ENCODE peak calls at places on chromosomes 4 and X, in four cellular contexts. One of them, this sample, is unnamed. For H3K4me1, the result is how much of the 10 kb centered on the place peaks cover.

GRCh38 chr4:4555916-4556315 is 14.1 kb upstream of the STX18 start:
- DNase-seq in HCT116: no peak
- DNase-seq in transverse colon: no peak
- DNase-seq in lower lobe of right lung: no peak
- DNase-seq in this sample: no peak

GRCh38 chr4:70269674-70270073 is 27.3 kb downstream of the CSN3 start:
- DNase-seq in HCT116: peak
- DNase-seq in transverse colon: no peak
- DNase-seq in lower lobe of right lung: no peak
- DNase-seq in this sample: no peak

GRCh38 chr4:22029803-22030202 is 81.2 kb upstream of the KCNIP4 start:
- DNase-seq in HCT116: no peak
- DNase-seq in transverse colon: no peak
- DNase-seq in lower lobe of right lung: no peak
- DNase-seq in this sample: no peak

GRCh38 chr4:142318280-142318679 is 527.8 kb downstream of the INPP4B start:
- DNase-seq in HCT116: no peak
- DNase-seq in transverse colon: no peak
- DNase-seq in lower lobe of right lung: no peak
- DNase-seq in this sample: no peak

GRCh38 chrX:97845451-97845850 is 961.7 kb downstream of the RPA4 start:
- DNase-seq in HCT116: no peak
- DNase-seq in transverse colon: no peak
- DNase-seq in lower lobe of right lung: no peak
- DNase-seq in this sample: no peak

GRCh38 chrX:39830414-39830813 is 267.3 kb downstream of the BCOR start:
- DNase-seq in HCT116: no peak
- DNase-seq in transverse colon: no peak
- DNase-seq in lower lobe of right lung: no peak
- DNase-seq in this sample: no peak

GRCh38 chr4:185265942-185266341 is 56.5 kb downstream of the SNX25 start:
- DNase-seq in HCT116: no peak
- DNase-seq in transverse colon: no peak
- DNase-seq in lower lobe of right lung: no peak
- DNase-seq in this sample: no peak

GRCh38 chr4:184396001-184396400 is 78.3 kb downstream of the IRF2 start:
- DNase-seq in HCT116: no peak
- DNase-seq in transverse colon: no peak
- DNase-seq in lower lobe of right lung: no peak
- DNase-seq in this sample: no peak

GRCh38 chrX:41666251-41666650 is 22.5 kb upstream of the GPR34 start:
- DNase-seq in HCT116: no peak
- DNase-seq in transverse colon: no peak
- DNase-seq in lower lobe of right lung: no peak
- DNase-seq in this sample: no peak

GRCh38 chr4:39889226-39889625 is 88.5 kb downstream of the PDS5A start:
- DNase-seq in HCT116: no peak
- DNase-seq in transverse colon: no peak
- DNase-seq in lower lobe of right lung: no peak
- DNase-seq in this sample: no peak

GRCh38 chr4:16031554-16032381 is 52.1 kb downstream of the PROM1 start:
- DNase-seq in HCT116: no peak
- DNase-seq in transverse colon: no peak
- DNase-seq in lower lobe of right lung: no peak
- DNase-seq in this sample: no peak

GRCh38 chr4:98938386-98938785 is 9.5 kb upstream of the EIF4E start:
- DNase-seq in HCT116: no peak
- DNase-seq in transverse colon: no peak
- DNase-seq in lower lobe of right lung: no peak
- DNase-seq in this sample: no peak

GRCh38 chr4:749771-750666 is 44.4 kb downstream of the PCGF3 start:
- DNase-seq in HCT116: no peak
- DNase-seq in transverse colon: no peak
- DNase-seq in lower lobe of right lung: no peak
- DNase-seq in this sample: no peak

GRCh38 chr4:25449688-25450087 is 72.6 kb downstream of the ANAPC4 start:
- DNase-seq in HCT116: no peak
- DNase-seq in transverse colon: no peak
- DNase-seq in lower lobe of right lung: no peak
- DNase-seq in this sample: no peak

GRCh38 chr4:30840571-30840970 is 120.4 kb downstream of the PCDH7 start:
- DNase-seq in HCT116: no peak
- DNase-seq in transverse colon: no peak
- DNase-seq in lower lobe of right lung: no peak
- DNase-seq in this sample: no peak

GRCh38 chr4:128068927-128069326 is 7.8 kb downstream of the LARP1B start:
- DNase-seq in HCT116: peak
- DNase-seq in transverse colon: no peak
- DNase-seq in lower lobe of right lung: no peak
- DNase-seq in this sample: no peak

GRCh38 chrX:9628779-9629493 is 136.7 kb downstream of the GPR143 start:
- DNase-seq in HCT116: no peak
- DNase-seq in transverse colon: peak
- DNase-seq in lower lobe of right lung: no peak
- DNase-seq in this sample: no peak

GRCh38 chrX:5852941-5853340 is 375.7 kb downstream of the NLGN4X start:
- DNase-seq in HCT116: no peak
- DNase-seq in transverse colon: no peak
- DNase-seq in lower lobe of right lung: no peak
- DNase-seq in this sample: no peak

GRCh38 chr4:2090642-2091041 is 31.5 kb downstream of the NAT8L start:
- DNase-seq in HCT116: no peak
- DNase-seq in transverse colon: no peak
- DNase-seq in lower lobe of right lung: no peak
- DNase-seq in this sample: no peak
- H3K27ac ChIP-seq in HCT116: no peak
- H3K27ac ChIP-seq in transverse colon: no peak
- H3K27ac ChIP-seq in lower lobe of right lung: no peak
- H3K27ac ChIP-seq in this sample: no peak

DNA sequence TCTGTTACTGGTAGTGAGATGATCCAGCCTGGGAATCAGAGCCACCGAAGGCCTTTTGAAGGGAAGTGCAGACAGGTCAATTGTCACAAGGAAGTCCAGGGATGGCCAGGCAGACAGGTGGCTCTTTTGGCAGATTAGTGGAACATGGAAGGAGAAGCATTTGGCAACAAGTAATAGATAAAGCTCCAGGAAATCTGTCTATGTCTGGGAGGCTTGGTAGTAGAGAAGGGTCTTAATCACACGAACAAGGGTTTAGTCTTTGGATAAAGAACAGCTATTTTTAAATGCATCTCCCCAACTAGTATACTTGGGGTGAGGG is 201.7 kb upstream of the GNPDA2 start:
- DNase-seq in HCT116: no peak
- DNase-seq in transverse colon: no peak
- DNase-seq in lower lobe of right lung: no peak
- DNase-seq in this sample: no peak
- TF ChIP-seq CTCF in HCT116: no peak
- TF ChIP-seq CTCF in transverse colon: no peak
- TF ChIP-seq CTCF in lower lobe of right lung: no peak
- TF ChIP-seq CTCF in this sample: no peak

DNA sequence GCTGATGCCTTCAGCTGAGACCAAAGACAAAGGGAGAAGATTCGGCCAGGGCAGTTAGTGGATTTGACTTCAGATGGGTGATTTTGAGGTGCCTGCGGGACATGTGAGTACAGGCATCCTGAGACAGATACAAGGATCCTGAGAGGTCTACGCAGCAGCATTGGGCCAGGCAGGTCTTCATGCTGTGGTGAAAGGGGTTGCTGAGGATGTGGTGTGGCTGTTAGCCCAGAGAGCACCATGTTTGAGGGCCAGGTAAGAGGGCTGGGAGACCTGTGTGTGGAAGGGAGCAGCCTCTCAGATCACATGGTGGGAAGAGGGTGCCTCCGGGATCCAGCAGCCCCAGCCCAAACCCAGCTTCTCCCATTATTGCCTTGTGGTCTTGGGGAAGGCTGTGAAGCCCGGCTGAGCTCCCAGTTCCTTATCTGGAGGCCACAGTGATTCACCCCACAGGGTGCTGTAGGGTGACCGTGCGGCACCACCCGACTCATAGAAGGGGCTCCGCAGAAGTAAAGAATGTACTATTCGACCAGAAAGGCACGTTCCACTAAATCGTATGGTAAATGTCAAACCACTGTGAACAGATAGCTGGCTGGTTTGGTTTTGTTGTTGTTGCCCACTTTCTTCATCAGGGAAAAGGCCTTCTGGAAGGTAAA is 27.7 kb upstream of the TADA2B start:
- DNase-seq in HCT116: no peak
- DNase-seq in transverse colon: no peak
- DNase-seq in lower lobe of right lung: no peak
- DNase-seq in this sample: no peak
- H3K4me1 ChIP-seq in HCT116: under half
- H3K4me1 ChIP-seq in transverse colon: under half
- H3K4me1 ChIP-seq in lower lobe of right lung: under half
- H3K4me1 ChIP-seq in this sample: under half

GRCh38 chr4:57086324-57086723 is 23.9 kb downstream of the IGFBP7 start:
- DNase-seq in HCT116: no peak
- DNase-seq in transverse colon: no peak
- DNase-seq in lower lobe of right lung: no peak
- DNase-seq in this sample: no peak
- H3K27ac ChIP-seq in HCT116: no peak
- H3K27ac ChIP-seq in transverse colon: no peak
- H3K27ac ChIP-seq in lower lobe of right lung: no peak
- H3K27ac ChIP-seq in this sample: peak

DNA sequence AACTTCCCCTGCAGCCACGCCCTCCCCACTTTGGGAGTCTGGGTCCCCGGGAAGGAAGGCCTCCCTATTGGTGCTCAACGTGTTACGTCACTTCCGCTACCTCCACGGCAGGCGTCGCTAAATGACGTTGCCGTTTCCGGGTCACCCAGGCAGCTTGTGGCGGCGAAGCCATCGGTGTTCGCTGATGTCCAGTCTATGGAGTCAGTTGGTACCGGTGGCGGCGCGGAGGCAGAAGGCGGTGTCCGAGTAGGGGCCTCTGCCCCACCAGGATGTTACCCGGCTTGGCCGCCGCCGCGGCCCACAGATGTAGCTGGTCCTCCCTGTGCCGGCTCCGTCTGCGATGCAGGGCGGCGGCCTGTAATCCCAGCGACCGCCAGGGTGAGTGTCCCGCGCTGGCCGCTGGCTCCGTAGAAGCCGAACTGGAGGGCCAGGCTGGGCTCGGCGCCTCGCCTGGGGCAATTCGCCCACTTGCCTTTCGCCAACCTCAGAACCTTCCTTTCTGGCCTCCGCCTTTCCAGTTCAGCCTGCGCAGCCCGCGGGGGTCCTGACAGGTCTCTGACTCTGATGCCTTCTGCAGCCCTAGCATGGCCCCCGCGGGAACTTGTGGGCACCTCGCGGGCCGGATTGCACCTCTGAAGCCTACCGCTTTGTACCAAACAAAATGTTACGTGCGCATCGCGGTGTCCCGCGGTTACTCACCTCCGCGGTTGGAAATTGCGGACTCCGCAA is at the start of gene SLC30A9:
- DNase-seq in HCT116: peak
- DNase-seq in transverse colon: peak
- DNase-seq in lower lobe of right lung: peak
- DNase-seq in this sample: peak
- TF ChIP-seq CTCF in HCT116: peak
- TF ChIP-seq CTCF in transverse colon: peak
- TF ChIP-seq CTCF in lower lobe of right lung: peak
- TF ChIP-seq CTCF in this sample: peak

GRCh38 chrX:21657318-21658151 is 595 bp downstream of the KLHL34 start:
- DNase-seq in HCT116: no peak
- DNase-seq in transverse colon: no peak
- DNase-seq in lower lobe of right lung: no peak
- DNase-seq in this sample: no peak

GRCh38 chrX:21656587-21657317 is 1.4 kb downstream of the KLHL34 start:
- DNase-seq in HCT116: no peak
- DNase-seq in transverse colon: no peak
- DNase-seq in lower lobe of right lung: no peak
- DNase-seq in this sample: no peak

GRCh38 chrX:21659320-21659719 is 1.2 kb upstream of the KLHL34 start:
- DNase-seq in HCT116: no peak
- DNase-seq in transverse colon: no peak
- DNase-seq in lower lobe of right lung: no peak
- DNase-seq in this sample: no peak

GRCh38 chrX:21658746-21659145 is 616 bp upstream of the KLHL34 start:
- DNase-seq in HCT116: no peak
- DNase-seq in transverse colon: peak
- DNase-seq in lower lobe of right lung: no peak
- DNase-seq in this sample: no peak

DNA sequence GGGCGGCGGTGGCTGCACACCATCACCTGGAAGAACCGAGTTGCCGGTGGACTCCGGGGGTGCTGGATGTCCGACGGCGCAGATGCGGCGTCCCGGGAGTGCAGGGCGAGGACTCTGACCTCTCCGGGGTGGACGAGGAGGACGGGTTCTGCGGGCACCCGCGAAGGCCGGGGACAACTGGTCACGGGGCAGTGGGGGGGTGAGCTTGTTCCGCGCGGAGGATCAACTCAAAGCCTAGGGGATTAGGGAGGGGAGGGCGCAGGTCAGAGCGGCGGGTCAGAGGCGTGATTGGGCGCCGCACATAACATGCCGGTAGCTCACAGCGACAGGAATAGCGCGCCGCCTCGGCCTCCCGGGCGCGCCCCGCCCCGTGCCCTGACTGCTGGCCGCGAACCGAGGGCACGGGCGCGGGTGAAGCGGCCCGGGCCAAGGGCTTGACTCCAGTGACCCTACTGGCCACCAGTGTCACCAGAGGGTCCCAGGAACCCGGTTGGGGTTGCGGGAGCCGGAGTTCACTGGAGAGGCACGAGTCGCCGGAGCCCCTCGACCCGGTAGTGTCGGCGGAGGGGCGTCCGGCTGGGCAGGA is at the start of gene KLHL34:
- DNase-seq in HCT116: no peak
- DNase-seq in transverse colon: peak
- DNase-seq in lower lobe of right lung: no peak
- DNase-seq in this sample: no peak
- H3K4me1 ChIP-seq in HCT116: under half
- H3K4me1 ChIP-seq in transverse colon: under half
- H3K4me1 ChIP-seq in lower lobe of right lung: under half
- H3K4me1 ChIP-seq in this sample: under half

DNA sequence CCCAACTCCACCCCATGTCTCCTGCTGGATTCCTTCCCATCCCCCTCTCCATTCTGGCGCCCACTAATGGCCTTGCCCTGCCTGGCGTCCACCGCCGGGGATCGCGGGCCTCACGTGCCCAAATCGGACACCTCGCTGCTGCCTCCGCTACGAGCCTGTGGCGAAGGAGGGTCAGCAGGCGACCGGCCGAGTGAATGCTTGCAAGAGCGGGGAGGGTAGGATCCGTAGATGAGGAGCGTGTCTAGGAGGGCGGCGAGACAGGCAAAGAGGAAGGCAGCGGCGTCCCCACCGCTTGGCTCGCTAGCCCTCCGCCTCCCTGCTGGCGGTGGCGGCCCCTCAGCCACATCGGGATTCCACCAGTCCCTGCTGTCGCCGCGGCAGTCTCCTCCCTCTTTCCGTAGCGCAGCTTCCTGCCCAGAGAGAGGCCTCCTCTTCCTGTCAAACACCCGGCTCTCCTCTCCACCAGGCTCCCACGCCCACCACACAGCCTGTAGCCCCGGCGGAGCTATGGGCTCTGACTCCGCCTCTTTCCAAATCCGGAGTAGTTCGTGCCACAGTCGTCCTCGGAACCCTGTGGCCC is at the start of gene SPIN2B:
- DNase-seq in HCT116: peak
- DNase-seq in transverse colon: peak
- DNase-seq in lower lobe of right lung: peak
- DNase-seq in this sample: peak
- H3K27ac ChIP-seq in HCT116: peak
- H3K27ac ChIP-seq in transverse colon: peak
- H3K27ac ChIP-seq in lower lobe of right lung: peak
- H3K27ac ChIP-seq in this sample: peak

This sample was measured in RWPE2.